ENCODE peak calls at places on chromosomes 1 and 21, in five cellular contexts. One of them, this sample, is unnamed.

GRCh38 chr1:65497276-65497830 is 76.9 kb downstream of the LEPR start:
- DNase-seq in lung: no peak
- DNase-seq in colonic mucosa: no peak
- DNase-seq in tibial artery: no peak
- DNase-seq in progenitor cell of endocrine pancreas: no peak
- DNase-seq in this sample: no peak

GRCh38 chr21:14773777-14774345 is 227.7 kb upstream of the SAMSN1 start:
- DNase-seq in colonic mucosa: peak; percentile 80
- DNase-seq in progenitor cell of endocrine pancreas: no peak
- DNase-seq in tibial artery: no peak
- DNase-seq in lung: peak; percentile 43
- DNase-seq in this sample: peak; percentile 58

GRCh38 chr1:169931795-169932195 is 38.1 kb upstream of the SCYL3 start:
- DNase-seq in colonic mucosa: no peak
- DNase-seq in lung: no peak
- DNase-seq in tibial artery: no peak
- DNase-seq in progenitor cell of endocrine pancreas: no peak
- DNase-seq in this sample: no peak

GRCh38 chr1:162018418-162018817 is 5.3 kb downstream of the OLFML2B start:
- DNase-seq in lung: no peak
- DNase-seq in progenitor cell of endocrine pancreas: no peak
- DNase-seq in colonic mucosa: no peak
- DNase-seq in tibial artery: no peak
- DNase-seq in this sample: no peak

GRCh38 chr1:225766967-225767413 is 10.6 kb upstream of the SRP9 start:
- DNase-seq in lung: peak; percentile 32
- DNase-seq in colonic mucosa: peak; percentile 40
- DNase-seq in progenitor cell of endocrine pancreas: no peak
- DNase-seq in tibial artery: peak; percentile 69
- DNase-seq in this sample: no peak

GRCh38 chr1:36520056-36520455 is 37.3 kb upstream of the CSF3R start:
- DNase-seq in progenitor cell of endocrine pancreas: no peak
- DNase-seq in colonic mucosa: no peak
- DNase-seq in tibial artery: no peak
- DNase-seq in lung: no peak
- DNase-seq in this sample: peak; percentile 28

GRCh38 chr1:161709373-161709772 is 2.3 kb downstream of the FCRLA start:
- DNase-seq in progenitor cell of endocrine pancreas: no peak
- DNase-seq in tibial artery: no peak
- DNase-seq in colonic mucosa: no peak
- DNase-seq in lung: no peak
- DNase-seq in this sample: no peak

GRCh38 chr21:29149771-29150425 is 19.5 kb downstream of the MAP3K7CL start:
- DNase-seq in tibial artery: no peak
- DNase-seq in colonic mucosa: no peak
- DNase-seq in lung: no peak
- DNase-seq in progenitor cell of endocrine pancreas: no peak
- DNase-seq in this sample: no peak

GRCh38 chr1:190170321-190170720 is 307.3 kb downstream of the BRINP3 start:
- DNase-seq in colonic mucosa: no peak
- DNase-seq in lung: no peak
- DNase-seq in tibial artery: no peak
- DNase-seq in progenitor cell of endocrine pancreas: no peak
- DNase-seq in this sample: no peak

GRCh38 chr1:229381234-229381633 is 38.4 kb upstream of the CCSAP start:
- DNase-seq in colonic mucosa: no peak
- DNase-seq in progenitor cell of endocrine pancreas: no peak
- DNase-seq in tibial artery: peak; percentile 34
- DNase-seq in lung: no peak
- DNase-seq in this sample: no peak

GRCh38 chr1:3657578-3658230 is 5.4 kb downstream of the TP73 start:
- DNase-seq in lung: no peak
- DNase-seq in colonic mucosa: no peak
- DNase-seq in tibial artery: peak; percentile 63
- DNase-seq in progenitor cell of endocrine pancreas: no peak
- DNase-seq in this sample: no peak

GRCh38 chr1:235758931-235759330 is 107.8 kb downstream of the LYST start:
- DNase-seq in tibial artery: no peak
- DNase-seq in lung: no peak
- DNase-seq in progenitor cell of endocrine pancreas: no peak
- DNase-seq in colonic mucosa: no peak
- DNase-seq in this sample: no peak

GRCh38 chr1:53108646-53109580 is 33.5 kb downstream of the SLC1A7 start:
- DNase-seq in colonic mucosa: no peak
- DNase-seq in lung: no peak
- DNase-seq in progenitor cell of endocrine pancreas: no peak
- DNase-seq in tibial artery: no peak
- DNase-seq in this sample: no peak

GRCh38 chr1:112509005-112509659 is 367 bp downstream of the WNT2B start:
- DNase-seq in progenitor cell of endocrine pancreas: no peak
- DNase-seq in lung: no peak
- DNase-seq in tibial artery: no peak
- DNase-seq in colonic mucosa: no peak
- DNase-seq in this sample: no peak

GRCh38 chr21:28714795-28715464 is 277.7 kb downstream of the LTN1 start:
- DNase-seq in tibial artery: no peak
- DNase-seq in colonic mucosa: no peak
- DNase-seq in lung: no peak
- DNase-seq in progenitor cell of endocrine pancreas: no peak
- DNase-seq in this sample: no peak

GRCh38 chr1:1833916-1834325 is 55.7 kb upstream of the NADK start:
- DNase-seq in tibial artery: peak; percentile 17
- DNase-seq in colonic mucosa: no peak
- DNase-seq in lung: no peak
- DNase-seq in progenitor cell of endocrine pancreas: no peak
- DNase-seq in this sample: no peak

GRCh38 chr1:31497601-31498000 is 78.7 kb upstream of the TINAGL1 start:
- DNase-seq in tibial artery: no peak
- DNase-seq in progenitor cell of endocrine pancreas: no peak
- DNase-seq in lung: no peak
- DNase-seq in colonic mucosa: no peak
- DNase-seq in this sample: no peak

GRCh38 chr1:41013024-41013423 is 8.5 kb downstream of the SLFNL1 start:
- DNase-seq in colonic mucosa: no peak
- DNase-seq in lung: no peak
- DNase-seq in tibial artery: no peak
- DNase-seq in progenitor cell of endocrine pancreas: no peak
- DNase-seq in this sample: no peak

GRCh38 chr1:110286564-110286963 is 52.6 kb upstream of the RBM15 start:
- DNase-seq in progenitor cell of endocrine pancreas: no peak
- DNase-seq in tibial artery: no peak
- DNase-seq in colonic mucosa: no peak
- DNase-seq in lung: no peak
- DNase-seq in this sample: no peak

GRCh38 chr1:26788515-26788785 is 700 bp downstream of the PIGV start:
- DNase-seq in tibial artery: no peak
- DNase-seq in colonic mucosa: no peak
- DNase-seq in progenitor cell of endocrine pancreas: no peak
- DNase-seq in lung: peak; percentile 32
- DNase-seq in this sample: no peak

GRCh38 chr1:171142081-171142450 is 43.0 kb upstream of the FMO2 start:
- DNase-seq in colonic mucosa: peak; percentile 34
- DNase-seq in tibial artery: peak; percentile 86
- DNase-seq in progenitor cell of endocrine pancreas: no peak
- DNase-seq in lung: peak; percentile 42
- DNase-seq in this sample: no peak

GRCh38 chr1:54872041-54872342 is 15.0 kb downstream of the DHCR24 start:
- DNase-seq in lung: no peak
- DNase-seq in colonic mucosa: no peak
- DNase-seq in tibial artery: no peak
- DNase-seq in progenitor cell of endocrine pancreas: no peak
- DNase-seq in this sample: no peak
- TF ChIP-seq CTCF in lung: no peak
- TF ChIP-seq CTCF in colonic mucosa: no peak
- TF ChIP-seq CTCF in tibial artery: no peak
- TF ChIP-seq CTCF in progenitor cell of endocrine pancreas: no peak
- TF ChIP-seq CTCF in this sample: no peak

GRCh38 chr1:20266642-20267041 is 24.0 kb upstream of the VWA5B1 start:
- DNase-seq in progenitor cell of endocrine pancreas: no peak
- DNase-seq in tibial artery: no peak
- DNase-seq in lung: no peak
- DNase-seq in colonic mucosa: no peak
- DNase-seq in this sample: no peak

GRCh38 chr1:20276428-20276827 is 14.2 kb upstream of the VWA5B1 start:
- DNase-seq in colonic mucosa: no peak
- DNase-seq in progenitor cell of endocrine pancreas: no peak
- DNase-seq in lung: no peak
- DNase-seq in tibial artery: no peak
- DNase-seq in this sample: no peak

GRCh38 chr1:20266141-20266540 is 24.5 kb upstream of the VWA5B1 start:
- DNase-seq in lung: no peak
- DNase-seq in progenitor cell of endocrine pancreas: no peak
- DNase-seq in colonic mucosa: no peak
- DNase-seq in tibial artery: no peak
- DNase-seq in this sample: no peak

DNA sequence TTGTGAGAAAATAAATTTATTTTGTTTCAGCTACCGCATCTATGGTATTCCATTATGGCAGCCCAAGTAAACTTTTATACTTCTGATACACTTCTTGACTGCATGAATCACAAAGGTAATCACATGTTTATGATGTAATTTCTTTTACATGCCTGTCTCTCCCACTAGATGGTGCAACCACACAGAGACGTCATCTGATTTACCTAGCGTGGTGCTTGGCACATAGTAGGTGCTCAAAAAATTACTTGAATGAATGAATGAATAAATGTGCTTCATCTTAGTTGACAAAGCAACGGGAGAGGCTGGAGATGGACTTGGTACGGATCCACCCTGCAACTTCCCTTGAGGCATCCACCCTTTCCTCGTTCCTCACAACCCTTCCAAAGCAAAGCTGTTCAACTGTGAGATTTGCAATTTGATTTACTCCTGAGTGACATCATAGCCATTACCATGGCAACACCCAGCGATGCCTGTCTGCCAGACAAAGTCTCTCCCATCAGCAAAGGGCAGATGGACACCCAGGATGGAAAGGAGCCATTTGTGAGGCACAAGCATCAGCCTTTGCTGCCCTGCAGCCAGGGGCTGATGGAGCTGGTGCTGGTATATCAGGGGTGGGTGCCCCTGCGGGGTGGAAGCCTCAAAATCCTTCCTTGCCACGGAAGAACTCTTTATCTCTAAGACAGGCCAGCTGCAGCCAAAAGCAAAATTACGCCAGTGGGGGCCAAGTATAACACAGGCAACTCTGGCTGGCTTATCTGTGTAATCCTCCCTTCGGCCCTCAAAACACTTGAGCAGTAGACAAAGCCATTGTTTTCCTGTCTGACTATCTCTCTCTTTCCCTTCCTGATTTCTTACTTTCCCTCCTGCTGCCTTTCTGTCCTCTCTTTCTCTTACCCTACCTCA is 18.9 kb upstream of the VWA5B1 start:
- DNase-seq in colonic mucosa: no peak
- DNase-seq in lung: no peak
- DNase-seq in progenitor cell of endocrine pancreas: no peak
- DNase-seq in tibial artery: no peak
- DNase-seq in this sample: no peak
- TF ChIP-seq CTCF in colonic mucosa: no peak
- TF ChIP-seq CTCF in lung: no peak
- TF ChIP-seq CTCF in progenitor cell of endocrine pancreas: no peak
- TF ChIP-seq CTCF in tibial artery: no peak
- TF ChIP-seq CTCF in this sample: no peak

DNA sequence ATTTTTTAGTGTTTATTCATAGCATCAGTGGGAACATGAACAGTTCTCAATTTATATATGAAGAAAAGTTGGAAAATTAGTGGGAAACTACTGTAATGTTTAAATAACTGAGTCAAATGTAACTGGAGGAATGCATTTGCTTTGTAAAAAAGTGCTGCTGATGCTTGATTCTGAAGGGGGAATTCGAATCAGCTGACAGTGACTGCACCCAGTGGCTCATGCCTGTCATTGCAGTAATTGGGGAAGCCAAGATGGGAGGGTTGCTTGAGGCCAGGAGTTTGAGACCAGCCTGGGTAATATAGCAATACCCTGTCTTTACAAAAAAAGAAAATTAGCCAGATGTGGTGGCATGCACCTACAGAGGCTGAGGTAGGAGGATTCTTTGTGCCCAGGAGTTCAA is 398.4 kb downstream of the ZP4 start:
- DNase-seq in colonic mucosa: no peak
- DNase-seq in tibial artery: no peak
- DNase-seq in lung: no peak
- DNase-seq in progenitor cell of endocrine pancreas: no peak
- DNase-seq in this sample: no peak
- TF ChIP-seq CTCF in colonic mucosa: no peak
- TF ChIP-seq CTCF in tibial artery: no peak
- TF ChIP-seq CTCF in lung: no peak
- TF ChIP-seq CTCF in progenitor cell of endocrine pancreas: no peak
- TF ChIP-seq CTCF in this sample: no peak

GRCh38 chr21:34715985-34716596 is 47.3 kb downstream of the CLIC6 start:
- DNase-seq in progenitor cell of endocrine pancreas: no peak
- DNase-seq in lung: no peak
- DNase-seq in tibial artery: peak; percentile 27
- DNase-seq in colonic mucosa: no peak
- DNase-seq in this sample: no peak

GRCh38 chr21:34715518-34715917 is 46.7 kb downstream of the CLIC6 start:
- DNase-seq in lung: no peak
- DNase-seq in colonic mucosa: no peak
- DNase-seq in progenitor cell of endocrine pancreas: no peak
- DNase-seq in tibial artery: peak; percentile 28
- DNase-seq in this sample: no peak
- TF ChIP-seq CTCF in lung: no peak
- TF ChIP-seq CTCF in colonic mucosa: no peak
- TF ChIP-seq CTCF in progenitor cell of endocrine pancreas: no peak
- TF ChIP-seq CTCF in tibial artery: no peak
- TF ChIP-seq CTCF in this sample: no peak

DNA sequence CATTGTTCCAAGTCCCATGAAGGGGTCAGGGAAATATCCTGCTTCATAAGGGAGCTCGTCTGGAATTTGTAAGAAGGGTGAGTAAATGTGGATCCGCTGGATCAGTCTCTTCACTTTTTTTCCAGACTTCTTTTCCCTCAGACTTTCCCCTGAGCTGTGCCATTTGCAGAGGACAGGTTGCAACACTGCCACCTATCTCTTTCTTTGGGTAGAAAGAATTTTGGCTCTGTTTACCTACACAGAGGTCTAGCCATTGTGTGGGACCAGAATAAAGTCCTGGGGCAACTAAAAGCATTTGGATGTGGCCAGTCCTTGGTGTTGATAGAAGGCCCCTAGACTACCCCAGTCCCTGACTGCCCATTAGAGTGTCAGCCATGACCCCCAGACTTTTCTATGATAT is 1146.7 kb upstream of the PRMT6 start:
- DNase-seq in progenitor cell of endocrine pancreas: no peak
- DNase-seq in lung: no peak
- DNase-seq in tibial artery: no peak
- DNase-seq in colonic mucosa: no peak
- DNase-seq in this sample: no peak
- TF ChIP-seq CTCF in progenitor cell of endocrine pancreas: peak; percentile 10
- TF ChIP-seq CTCF in lung: no peak
- TF ChIP-seq CTCF in tibial artery: no peak
- TF ChIP-seq CTCF in colonic mucosa: no peak
- TF ChIP-seq CTCF in this sample: no peak